ENCODE peak calls at places on chromosomes 6 and 20, in eight cellular contexts. T, Q, L, H, W, J, S and Y are unnamed samples.

GRCh38 chr6:143408151-143408786 is 42.2 kb downstream of the ADAT2 start:
- DNase-seq in T (no peak), Q (no peak), L (no peak), H (no peak), W (no peak), J (peak), S (no peak), Y (no peak)

GRCh38 chr20:63086421-63087235 is 79.9 kb upstream of the BHLHE23 start:
- DNase-seq in T (peak), Q (no peak), L (peak), H (no peak), W (no peak), J (no peak), S (no peak), Y (no peak)

GRCh38 chr6:6785163-6785521 is 196.6 kb downstream of the LY86 start:
- DNase-seq in T (no peak), Q (no peak), L (no peak), H (no peak), W (no peak), J (no peak), S (no peak), Y (no peak)

GRCh38 chr6:43803055-43803782 is 33.2 kb downstream of the VEGFA start:
- DNase-seq in T (no peak), Q (no peak), L (no peak), H (no peak), W (no peak), J (peak), S (no peak), Y (no peak)

GRCh38 chr6:116459927-116460326 is 1.2 kb upstream of the CALHM6 start:
- DNase-seq in T (no peak), Q (no peak), L (no peak), H (no peak), W (no peak), J (no peak), S (no peak), Y (no peak)

GRCh38 chr20:17287503-17287902 is 60.7 kb downstream of the PCSK2 start:
- DNase-seq in T (no peak), Q (no peak), L (no peak), H (no peak), W (no peak), J (no peak), S (no peak), Y (no peak)

GRCh38 chr6:22113046-22113766 is 183.6 kb downstream of the PRL start:
- DNase-seq in T (no peak), Q (no peak), L (no peak), H (no peak), W (peak), J (peak), S (no peak), Y (no peak)

GRCh38 chr20:22562620-22563019 is 21.8 kb downstream of the FOXA2 start:
- DNase-seq in T (no peak), Q (no peak), L (no peak), H (no peak), W (no peak), J (no peak), S (no peak), Y (no peak)

GRCh38 chr6:19865178-19865577 is 28.0 kb downstream of the ID4 start:
- DNase-seq in T (no peak), Q (no peak), L (no peak), H (no peak), W (no peak), J (no peak), S (no peak), Y (no peak)

GRCh38 chr6:4192173-4192572 is 56.8 kb upstream of the ECI2 start:
- DNase-seq in T (no peak), Q (no peak), L (no peak), H (no peak), W (no peak), J (no peak), S (no peak), Y (no peak)

GRCh38 chr6:43969158-43969981 is 157.9 kb downstream of the MRPL14 start:
- DNase-seq in T (peak), Q (no peak), L (peak), H (no peak), W (no peak), J (no peak), S (no peak), Y (no peak)

GRCh38 chr20:62147125-62147524 is 3.6 kb downstream of the SS18L1 start:
- DNase-seq in T (no peak), Q (no peak), L (no peak), H (no peak), W (no peak), J (no peak), S (no peak), Y (no peak)

GRCh38 chr20:39849664-39850063 is 839.4 kb downstream of the MAFB start:
- DNase-seq in T (no peak), Q (peak), L (no peak), H (no peak), W (peak), J (peak), S (no peak), Y (peak)

GRCh38 chr6:140779341-140779740 is 1353.4 kb upstream of the GJE1 start:
- DNase-seq in T (no peak), Q (no peak), L (no peak), H (no peak), W (no peak), J (peak), S (no peak), Y (no peak)

GRCh38 chr6:90328004-90328403 is 31.4 kb upstream of the BACH2 start:
- DNase-seq in T (no peak), Q (no peak), L (no peak), H (no peak), W (peak), J (peak), S (no peak), Y (peak)

GRCh38 chr6:96803106-96803481 is 34.2 kb downstream of the GPR63 start:
- DNase-seq in T (no peak), Q (no peak), L (no peak), H (no peak), W (no peak), J (no peak), S (no peak), Y (no peak)

GRCh38 chr6:11263185-11263817 is 30.8 kb upstream of the NEDD9 start:
- DNase-seq in T (no peak), Q (no peak), L (no peak), H (no peak), W (peak), J (peak), S (no peak), Y (peak)

GRCh38 chr20:31569163-31570020 is 35.7 kb upstream of the ID1 start:
- DNase-seq in T (peak), Q (peak), L (peak), H (no peak), W (no peak), J (peak), S (peak), Y (peak)

GRCh38 chr6:167270499-167271307 is 20.4 kb upstream of the UNC93A start:
- DNase-seq in T (no peak), Q (no peak), L (no peak), H (no peak), W (no peak), J (no peak), S (no peak), Y (no peak)

GRCh38 chr20:944148-944547 is 28.0 kb upstream of the ANGPT4 start:
- DNase-seq in T (no peak), Q (no peak), L (no peak), H (no peak), W (no peak), J (no peak), S (no peak), Y (no peak)

GRCh38 chr6:13355043-13355945 is 27.0 kb upstream of the TBC1D7 start:
- DNase-seq in T (peak), Q (peak), L (no peak), H (no peak), W (peak), J (peak), S (no peak), Y (no peak)

GRCh38 chr6:132820629-132821381 is 6.4 kb downstream of the RPS12 start:
- DNase-seq in T (no peak), Q (no peak), L (no peak), H (no peak), W (no peak), J (peak), S (no peak), Y (no peak)

GRCh38 chr6:65055545-65055944 is 651.5 kb downstream of the EYS start:
- DNase-seq in T (no peak), Q (no peak), L (no peak), H (no peak), W (no peak), J (no peak), S (no peak), Y (no peak)

GRCh38 chr20:57564951-57565642 is 4.2 kb downstream of the PCK1 start:
- DNase-seq in T (no peak), Q (no peak), L (no peak), H (no peak), W (no peak), J (no peak), S (no peak), Y (no peak)

GRCh38 chr6:99611148-99611547 is 4.5 kb downstream of the PRDM13 start:
- DNase-seq in T (no peak), Q (no peak), L (no peak), H (no peak), W (no peak), J (no peak), S (no peak), Y (no peak)

GRCh38 chr6:15527838-15528617 is 134.8 kb downstream of the DTNBP1 start:
- DNase-seq in T (no peak), Q (no peak), L (peak), H (no peak), W (no peak), J (peak), S (no peak), Y (no peak)

GRCh38 chr6:83096791-83097190 is 29.3 kb downstream of the DOP1A start:
- DNase-seq in T (no peak), Q (no peak), L (no peak), H (no peak), W (no peak), J (no peak), S (no peak), Y (no peak)

GRCh38 chr6:149266659-149267058 is 50.9 kb upstream of the TAB2 start:
- DNase-seq in T (no peak), Q (peak), L (no peak), H (peak), W (no peak), J (no peak), S (no peak), Y (no peak)

GRCh38 chr6:30917487-30917886 is 3.4 kb downstream of the VARS2 start:
- DNase-seq in T (no peak), Q (no peak), L (no peak), H (no peak), W (no peak), J (no peak), S (no peak), Y (no peak)

GRCh38 chr6:150534514-150534913 is 65.2 kb upstream of the PLEKHG1 start:
- DNase-seq in T (no peak), Q (no peak), L (no peak), H (no peak), W (no peak), J (no peak), S (no peak), Y (no peak)

GRCh38 chr6:49775043-49775442 is 12.0 kb downstream of the PGK2 start:
- DNase-seq in T (no peak), Q (no peak), L (no peak), H (no peak), W (no peak), J (no peak), S (no peak), Y (peak)

GRCh38 chr6:87705070-87705691 is 3.1 kb upstream of the AKIRIN2 start:
- DNase-seq in T (peak), Q (no peak), L (no peak), H (no peak), W (no peak), J (peak), S (no peak), Y (no peak)

GRCh38 chr6:2853766-2854393 is 12.2 kb upstream of the SERPINB1 start:
- DNase-seq in T (peak), Q (peak), L (no peak), H (no peak), W (peak), J (peak), S (no peak), Y (peak)

GRCh38 chr6:56835612-56836011 is 119.3 kb upstream of the BEND6 start:
- DNase-seq in T (no peak), Q (no peak), L (no peak), H (no peak), W (no peak), J (no peak), S (no peak), Y (no peak)

GRCh38 chr20:44017211-44017610 is 102.6 kb downstream of the TOX2 start:
- DNase-seq in T (no peak), Q (no peak), L (no peak), H (no peak), W (no peak), J (no peak), S (no peak), Y (no peak)

GRCh38 chr6:19180348-19181073 is 656.7 kb upstream of the ID4 start:
- DNase-seq in T (no peak), Q (no peak), L (no peak), H (no peak), W (peak), J (no peak), S (no peak), Y (no peak)